ENCODE peak calls at places on chromosomes 2 and 18, in ten cellular contexts. T is activated CD8-positive, alpha-beta T cell treated with anti-CD3 and anti-CD28 coated beads for 36 hours; F is NCI-H1092; B is A549; N is KBM-7; P is activated naive CD4-positive, alpha-beta T cell; D is stimulated activated CD4-positive, alpha-beta T cell treated with anti-CD3 and anti-CD28 coated beads, Interleukin-1b, Interleukin-23, amount 100 ng/mL, for 24 hours; Q is astrocyte of the hippocampus; Z is frontal cortex; E is mucosa of gallbladder. Y is an unnamed sample.

GRCh38 chr2:236769981-236770671 is 200.5 kb downstream of the ACKR3 start:
- DNase-seq in T (no peak), F (no peak), B (peak), N (no peak), P (no peak), D (no peak), Q (peak), Z (no peak), E (no peak), Y (no peak)

GRCh38 chr2:94861308-94862152 is 9.7 kb upstream of the TEKT4 start:
- DNase-seq in T (no peak), F (no peak), B (no peak), N (no peak), P (no peak), D (no peak), Q (no peak), Z (no peak), E (no peak), Y (no peak)

GRCh38 chr2:191601060-191601459 is 76.9 kb upstream of the NABP1 start:
- DNase-seq in T (no peak), F (no peak), B (no peak), N (no peak), P (no peak), D (no peak), Q (no peak), Z (no peak), E (no peak), Y (no peak)

GRCh38 chr2:237390235-237390634 is 23.7 kb downstream of the COL6A3 start:
- DNase-seq in T (no peak), F (no peak), B (no peak), N (no peak), P (no peak), D (no peak), Q (no peak), Z (no peak), E (no peak), Y (no peak)

GRCh38 chr2:26344581-26345283 is 1.2 kb upstream of the SELENOI start:
- DNase-seq in T (peak), F (peak), B (peak), N (no peak), P (no peak), D (peak), Q (peak), Z (no peak), E (peak), Y (no peak)

GRCh38 chr18:44080054-44080453 is 600.6 kb upstream of the SETBP1 start:
- DNase-seq in T (no peak), F (no peak), B (no peak), N (no peak), P (no peak), D (no peak), Q (peak), Z (no peak), E (no peak), Y (no peak)

GRCh38 chr2:223027442-223027841 is 24.5 kb upstream of the KCNE4 start:
- DNase-seq in T (no peak), F (no peak), B (peak), N (no peak), P (no peak), D (no peak), Q (peak), Z (no peak), E (no peak), Y (no peak)

GRCh38 chr18:6437937-6438818 is 23.5 kb upstream of the L3MBTL4 start:
- DNase-seq in T (no peak), F (no peak), B (no peak), N (no peak), P (no peak), D (no peak), Q (no peak), Z (no peak), E (no peak), Y (no peak)

GRCh38 chr2:83742117-83742782 is 716.8 kb downstream of the SUCLG1 start:
- DNase-seq in T (no peak), F (no peak), B (peak), N (no peak), P (no peak), D (no peak), Q (peak), Z (no peak), E (no peak), Y (no peak)

GRCh38 chr2:215532844-215533243 is 97.0 kb upstream of the FN1 start:
- DNase-seq in T (no peak), F (no peak), B (no peak), N (no peak), P (no peak), D (no peak), Q (no peak), Z (no peak), E (no peak), Y (no peak)

GRCh38 chr2:218860950-218861381 is 1.4 kb downstream of the WNT6 start:
- DNase-seq in T (peak), F (peak), B (no peak), N (peak), P (no peak), D (no peak), Q (peak), Z (no peak), E (no peak), Y (no peak)

Y was measured in cortex of kidney.